ENCODE peak calls at places on chromosomes 11 and 22, in five cellular contexts. O, R, M, K and F are unnamed samples.

GRCh38 chr22:46972256-46972655 is 209.8 kb downstream of the TBC1D22A start:
- DNase-seq in O (no peak), M (no peak), K (no peak), R (no peak), F (no peak)

GRCh38 chr11:74731301-74732094 is at the start of gene CHRDL2:
- DNase-seq in O (peak; percentile 35), R (peak; percentile 57), K (no peak), M (no peak), F (peak; percentile 65)

GRCh38 chr11:82864268-82864667 is 36.0 kb downstream of the PRCP start:
- DNase-seq in R (peak; percentile 78), M (peak; percentile 44), K (peak; percentile 74), O (peak; percentile 42), F (peak; percentile 53)

GRCh38 chr22:35177811-35178210 is 79.5 kb upstream of the HMGXB4 start:
- DNase-seq in M (no peak), O (no peak), R (no peak), K (no peak), F (no peak)

GRCh38 chr22:47943729-47944700 is 1181.6 kb downstream of the TBC1D22A start:
- DNase-seq in R (no peak), M (no peak), O (no peak), K (no peak), F (no peak)

GRCh38 chr11:63020671-63021255 is 5.1 kb upstream of the SLC22A8 start:
- DNase-seq in O (peak; percentile 33), R (no peak), M (no peak), K (no peak), F (peak; percentile 39)

GRCh38 chr22:48594757-48595510 is 1232.7 kb downstream of the BRD1 start:
- DNase-seq in O (no peak), M (no peak), K (no peak), R (peak; percentile 28), F (peak; percentile 6)

GRCh38 chr22:19122752-19123492 is 710 bp upstream of the DGCR2 start:
- DNase-seq in K (no peak), R (no peak), O (no peak), M (peak; percentile 35), F (peak; percentile 49)

GRCh38 chr11:67055812-67056211 is 835 bp upstream of the RHOD start:
- DNase-seq in M (no peak), O (no peak), R (no peak), K (no peak), F (no peak)

GRCh38 chr11:10387209-10388083 is 67.6 kb upstream of the AMPD3 start:
- DNase-seq in O (no peak), K (peak; percentile 65), M (peak; percentile 46), R (peak; percentile 87), F (no peak)

GRCh38 chr11:22769081-22769480 is 60.5 kb downstream of the SVIP start:
- DNase-seq in O (no peak), M (no peak), R (no peak), K (no peak), F (no peak)
- TF ChIP-seq CTCF in O (no peak), M (no peak), R (no peak), K (no peak), F (no peak)

GRCh38 chr11:100831929-100832480 is 144.9 kb downstream of the ARHGAP42 start:
- DNase-seq in R (peak; percentile 59), K (no peak), O (no peak), M (no peak), F (no peak)

GRCh38 chr11:100830295-100830694 is 143.2 kb downstream of the ARHGAP42 start:
- DNase-seq in O (no peak), K (no peak), M (no peak), R (peak; percentile 49), F (peak; percentile 34)

GRCh38 chr11:100830978-100831732 is 144.1 kb downstream of the ARHGAP42 start:
- DNase-seq in K (no peak), R (no peak), O (no peak), M (no peak), F (no peak)

GRCh38 chr11:100825610-100826009 is 138.5 kb downstream of the ARHGAP42 start:
- DNase-seq in K (no peak), M (no peak), R (no peak), O (no peak), F (no peak)

DNA sequence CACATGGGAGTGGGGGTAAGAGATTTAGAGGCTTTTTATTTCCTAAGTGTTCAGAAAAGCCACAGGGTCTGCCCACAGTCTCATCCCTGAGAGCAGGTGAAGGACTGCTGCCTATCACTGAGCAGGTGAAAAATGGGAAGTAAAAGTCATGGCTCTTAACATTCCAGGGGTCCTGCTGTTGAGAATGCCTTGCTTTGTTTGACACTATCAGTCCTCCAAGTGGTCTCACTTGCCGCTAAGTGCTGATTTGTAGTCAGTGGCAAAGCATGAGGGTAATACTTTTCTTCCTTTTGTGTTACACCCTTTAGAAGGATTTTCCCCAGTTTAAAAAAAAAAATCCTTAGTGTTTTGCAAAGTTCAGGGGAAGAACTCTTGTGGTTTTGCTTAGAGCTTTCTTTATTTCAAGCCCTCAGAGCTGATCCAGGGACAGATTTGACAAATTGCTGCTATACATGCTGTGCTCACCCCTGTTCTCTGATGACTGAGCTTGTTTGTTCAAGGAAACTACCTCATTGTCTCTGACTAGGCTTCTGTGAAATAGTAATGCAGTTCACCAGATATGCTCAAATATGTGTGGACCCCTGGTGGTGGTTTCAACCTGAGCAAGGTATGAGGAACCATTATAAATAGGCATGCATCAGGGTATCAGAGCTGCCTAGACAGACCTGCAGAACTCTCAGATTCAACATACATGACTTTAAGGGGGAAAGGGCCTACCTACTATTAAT is 141.0 kb downstream of the ARHGAP42 start:
- DNase-seq in R (no peak), K (no peak), O (no peak), M (no peak), F (no peak)
- TF ChIP-seq CTCF in R (no peak), K (no peak), O (peak; percentile 63), M (no peak), F (no peak)

DNA sequence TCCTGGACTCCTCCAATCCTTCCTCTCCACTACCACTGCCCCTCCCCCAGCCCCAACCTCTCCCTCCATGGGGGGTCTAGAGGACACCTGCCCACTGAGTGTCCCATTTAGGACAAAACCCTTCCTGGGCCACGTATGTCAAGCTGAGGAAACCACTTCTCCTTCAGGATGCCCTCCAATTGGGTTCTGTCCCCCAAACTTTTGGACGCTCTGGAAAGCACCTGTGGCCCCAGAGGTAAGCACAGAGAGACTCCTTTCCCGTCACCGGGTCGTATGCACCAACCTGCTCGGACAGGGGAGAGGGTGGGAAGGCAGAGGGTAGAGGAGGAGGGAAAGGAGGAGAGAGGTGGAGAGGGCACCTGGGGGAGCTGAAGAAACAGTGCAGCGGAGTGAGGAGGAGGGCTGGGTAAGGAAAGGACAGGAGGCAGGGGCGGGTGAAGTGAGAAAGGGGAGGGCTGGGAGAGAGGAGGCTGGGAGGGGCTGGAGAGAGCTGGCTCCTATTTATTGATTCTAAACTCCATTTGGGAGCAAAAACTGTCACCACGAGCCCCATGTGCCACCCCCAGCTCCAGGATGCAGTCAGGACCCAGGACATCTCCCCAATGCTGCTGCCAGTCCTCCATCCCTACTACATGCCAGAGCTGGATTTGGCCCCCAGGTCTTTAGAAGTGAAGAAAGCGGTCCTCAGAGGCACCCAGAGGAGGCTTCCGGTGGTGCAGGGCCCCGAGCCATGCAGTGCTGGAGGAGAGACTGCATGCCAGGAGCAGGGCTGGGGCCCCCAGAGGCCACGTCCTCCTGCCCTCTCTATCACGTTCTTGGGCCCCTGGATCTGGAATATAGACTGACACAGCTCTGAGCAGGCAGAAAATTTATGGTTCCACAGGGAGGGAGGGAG is 53.6 kb downstream of the SLC22A12 start:
- DNase-seq in O (no peak), K (no peak), R (no peak), M (no peak), F (no peak)
- TF ChIP-seq CTCF in O (peak; percentile 44), K (no peak), R (no peak), M (no peak), F (peak; percentile 41)

GRCh38 chr22:27820896-27821866 is 19.6 kb upstream of the MN1 start:
- DNase-seq in O (peak; percentile 35), R (no peak), M (no peak), K (no peak), F (no peak)
- TF ChIP-seq CTCF in O (no peak), R (no peak), M (no peak), K (no peak), F (no peak)